ENCODE peak calls at places on chromosomes 6 and 20, in nine cellular contexts. P is IMR-90, I is hepatocyte, N is astrocyte, L is K562, D is mesenchymal stem cell, T is fibroblast of lung, B is endothelial cell of umbilical vein, H is GM23248. R is an unnamed sample.

GRCh38 chr6:34990971-34991560 is 102.0 kb downstream of the ANKS1A start:
- DNase-seq in P (peak), I (no peak), N (peak), L (no peak), D (peak), T (peak), B (no peak), H (peak), R (no peak)

GRCh38 chr6:155154158-155154830 is 109.5 kb upstream of the CLDN20 start:
- DNase-seq in P (peak), I (peak), N (peak), L (peak), D (peak), T (peak), B (peak), H (peak), R (no peak)

GRCh38 chr6:39790772-39791171 is 1.4 kb upstream of the DAAM2 start:
- DNase-seq in P (peak), I (no peak), N (peak), L (no peak), D (peak), T (peak), B (no peak), H (peak), R (no peak)

GRCh38 chr6:123306334-123306733 is 310.3 kb downstream of the CLVS2 start:
- DNase-seq in P (no peak), I (peak), N (no peak), L (peak), D (no peak), T (no peak), B (no peak), H (no peak), R (no peak)

GRCh38 chr6:127206531-127207065 is 60.1 kb upstream of the RNF146 start:
- DNase-seq in P (peak), I (no peak), N (no peak), L (no peak), D (no peak), T (peak), B (peak), H (peak), R (no peak)

GRCh38 chr6:23454090-23454998 is 671.7 kb upstream of the NRSN1 start:
- DNase-seq in P (peak), I (no peak), N (peak), L (no peak), D (peak), T (peak), B (no peak), H (peak), R (no peak)

GRCh38 chr6:148769304-148769968 is 22.6 kb downstream of the UST start:
- DNase-seq in P (no peak), I (no peak), N (no peak), L (no peak), D (no peak), T (no peak), B (no peak), H (no peak), R (no peak)

GRCh38 chr6:31838968-31839367 is 11.4 kb downstream of the HSPA1B start:
- DNase-seq in P (no peak), I (no peak), N (no peak), L (no peak), D (no peak), T (no peak), B (no peak), H (no peak), R (no peak)

GRCh38 chr6:63941747-63942470 is 306.3 kb downstream of the PHF3 start:
- DNase-seq in P (no peak), I (peak), N (no peak), L (no peak), D (no peak), T (no peak), B (no peak), H (no peak), R (no peak)

GRCh38 chr20:57267158-57267821 is 849 bp upstream of the BMP7 start:
- DNase-seq in P (no peak), I (no peak), N (no peak), L (no peak), D (no peak), T (no peak), B (no peak), H (no peak), R (no peak)

GRCh38 chr20:33811763-33812672 is 870 bp downstream of the CHMP4B start:
- DNase-seq in P (peak), I (peak), N (peak), L (peak), D (peak), T (peak), B (peak), H (peak), R (peak)

GRCh38 chr6:154111025-154111424 is 72.0 kb downstream of the OPRM1 start:
- DNase-seq in P (no peak), I (no peak), N (no peak), L (no peak), D (no peak), T (no peak), B (no peak), H (no peak), R (no peak)

GRCh38 chr6:39978240-39978639 is 44.0 kb upstream of the MOCS1 start:
- DNase-seq in P (no peak), I (no peak), N (no peak), L (no peak), D (no peak), T (no peak), B (no peak), H (no peak), R (no peak)

GRCh38 chr6:55497694-55498093 is 81.3 kb downstream of the HMGCLL1 start:
- DNase-seq in P (no peak), I (no peak), N (no peak), L (no peak), D (no peak), T (no peak), B (no peak), H (no peak), R (no peak)

GRCh38 chr20:57030611-57031600 is 235.5 kb downstream of the BMP7 start:
- DNase-seq in P (peak), I (peak), N (peak), L (no peak), D (peak), T (peak), B (no peak), H (peak), R (no peak)

GRCh38 chr6:1070085-1070521 is 241.8 kb upstream of the FOXQ1 start:
- DNase-seq in P (peak), I (peak), N (no peak), L (peak), D (peak), T (no peak), B (no peak), H (no peak), R (no peak)

GRCh38 chr6:16130932-16131387 is 2.1 kb downstream of the MYLIP start:
- DNase-seq in P (peak), I (peak), N (peak), L (peak), D (peak), T (peak), B (peak), H (peak), R (peak)

GRCh38 chr20:36865076-36865860 is 10.7 kb upstream of the TLDC2 start:
- DNase-seq in P (no peak), I (no peak), N (no peak), L (no peak), D (no peak), T (no peak), B (no peak), H (no peak), R (no peak)

GRCh38 chr20:40251284-40251932 is 437.6 kb downstream of the MAFB start:
- DNase-seq in P (peak), I (peak), N (no peak), L (peak), D (no peak), T (no peak), B (peak), H (peak), R (peak)

GRCh38 chr20:32743237-32744112 is at the start of gene COMMD7:
- DNase-seq in P (peak), I (peak), N (no peak), L (peak), D (peak), T (peak), B (peak), H (peak), R (peak)

GRCh38 chr20:53702617-53703016 is 109.0 kb upstream of the ZNF217 start:
- DNase-seq in P (no peak), I (no peak), N (no peak), L (no peak), D (no peak), T (no peak), B (no peak), H (no peak), R (no peak)

GRCh38 chr6:36731622-36732310 is 34.1 kb downstream of the RAB44 start:
- DNase-seq in P (no peak), I (no peak), N (no peak), L (peak), D (no peak), T (no peak), B (no peak), H (no peak), R (no peak)

GRCh38 chr6:28816339-28816908 is 107.4 kb downstream of the TRIM27 start:
- DNase-seq in P (no peak), I (no peak), N (no peak), L (peak), D (no peak), T (no peak), B (no peak), H (no peak), R (no peak)

GRCh38 chr6:123794799-123795198 is 8.9 kb upstream of the NKAIN2 start:
- DNase-seq in P (no peak), I (no peak), N (no peak), L (no peak), D (no peak), T (no peak), B (no peak), H (no peak), R (no peak)

GRCh38 chr20:22819784-22820183 is 215.3 kb upstream of the SSTR4 start:
- DNase-seq in P (no peak), I (no peak), N (no peak), L (no peak), D (no peak), T (no peak), B (no peak), H (no peak), R (no peak)

GRCh38 chr20:43981535-43981934 is 66.9 kb downstream of the TOX2 start:
- DNase-seq in P (no peak), I (no peak), N (no peak), L (no peak), D (no peak), T (no peak), B (no peak), H (no peak), R (no peak)
- H3K4me2 ChIP-seq in P (no peak), I (no peak), N (no peak), L (no peak), D (no peak), T (no peak), B (no peak), H (no peak), R (peak)

DNA sequence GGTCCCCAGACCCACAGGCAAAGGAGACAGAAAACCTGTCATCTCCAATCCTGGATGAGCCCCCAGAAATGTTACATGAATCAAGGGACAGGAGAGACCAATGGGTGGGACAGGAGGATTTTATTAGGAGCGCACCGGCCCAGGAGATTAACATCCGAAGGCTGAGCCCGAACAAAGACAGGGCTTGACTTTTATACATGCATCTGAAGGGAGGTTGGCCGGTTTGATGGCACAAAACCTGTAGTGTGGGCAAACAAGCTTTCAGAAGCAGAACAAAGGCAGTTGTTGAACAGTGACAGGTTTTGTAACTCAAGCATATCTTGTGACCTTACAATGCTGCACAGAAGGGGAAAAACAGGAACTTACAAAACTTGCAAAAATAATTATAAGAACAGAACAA is 83.9 kb upstream of the GPR6 start:
- DNase-seq in P (no peak), I (no peak), N (no peak), L (no peak), D (no peak), T (no peak), B (no peak), H (no peak), R (no peak)
- H3K4me2 ChIP-seq in P (no peak), I (no peak), N (no peak), L (no peak), D (no peak), T (no peak), B (no peak), H (no peak), R (no peak)

GRCh38 chr6:113876654-113877053 is 19.5 kb downstream of the MARCKS start:
- DNase-seq in P (peak), I (no peak), N (no peak), L (peak), D (no peak), T (no peak), B (no peak), H (no peak), R (no peak)
- H3K4me2 ChIP-seq in P (no peak), I (no peak), N (no peak), L (no peak), D (no peak), T (no peak), B (no peak), H (no peak), R (no peak)

DNA sequence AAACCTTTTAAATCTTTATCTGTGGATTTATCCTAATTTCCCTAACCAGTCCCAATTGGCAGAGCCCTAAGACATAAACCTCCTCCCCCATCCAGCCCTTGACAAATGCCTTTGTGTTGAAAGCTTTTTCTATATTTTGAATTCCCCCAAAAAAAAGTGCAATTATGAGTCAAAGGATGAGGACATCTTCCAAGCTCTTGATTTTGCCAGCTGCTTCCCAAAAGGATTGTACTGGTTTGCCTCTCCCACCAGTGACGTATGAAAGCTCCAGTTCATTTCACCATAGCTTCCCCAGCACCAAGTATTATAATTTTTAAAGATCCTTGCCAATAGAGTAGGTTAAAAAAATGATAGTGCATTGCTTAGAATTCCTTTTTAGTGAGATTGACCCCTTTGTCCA is 39.0 kb downstream of the SIRPA start:
- DNase-seq in P (peak), I (no peak), N (peak), L (no peak), D (peak), T (peak), B (no peak), H (peak), R (no peak)
- H3K4me2 ChIP-seq in P (no peak), I (no peak), N (peak), L (no peak), D (no peak), T (peak), B (no peak), H (peak), R (no peak)

GRCh38 chr6:166006593-166007301 is 160.9 kb downstream of the TBXT start:
- DNase-seq in P (peak), I (no peak), N (peak), L (no peak), D (peak), T (peak), B (no peak), H (peak), R (no peak)
- H3K4me2 ChIP-seq in P (peak), I (peak), N (peak), L (no peak), D (peak), T (peak), B (no peak), H (peak), R (no peak)

GRCh38 chr20:63976980-63977391 is 2.5 kb downstream of the SAMD10 start:
- DNase-seq in P (no peak), I (no peak), N (no peak), L (no peak), D (no peak), T (no peak), B (no peak), H (no peak), R (no peak)
- H3K4me2 ChIP-seq in P (no peak), I (no peak), N (no peak), L (no peak), D (no peak), T (no peak), B (no peak), H (no peak), R (no peak)

GRCh38 chr6:26271640-26272090 is 93.3 kb upstream of the BTN3A2 start:
- DNase-seq in P (no peak), I (no peak), N (no peak), L (no peak), D (no peak), T (no peak), B (no peak), H (no peak), R (no peak)
- H3K4me2 ChIP-seq in P (peak), I (peak), N (peak), L (no peak), D (peak), T (peak), B (peak), H (peak), R (peak)

GRCh38 chr20:47703748-47704147 is 81.5 kb downstream of the SULF2 start:
- DNase-seq in P (no peak), I (no peak), N (peak), L (no peak), D (peak), T (peak), B (no peak), H (no peak), R (no peak)

GRCh38 chr20:47705497-47705856 is 79.8 kb downstream of the SULF2 start:
- DNase-seq in P (no peak), I (no peak), N (no peak), L (no peak), D (no peak), T (no peak), B (no peak), H (no peak), R (no peak)

GRCh38 chr20:47706345-47706744 is 78.9 kb downstream of the SULF2 start:
- DNase-seq in P (no peak), I (no peak), N (no peak), L (no peak), D (no peak), T (no peak), B (no peak), H (no peak), R (no peak)

GRCh38 chr20:47701612-47702011 is 83.7 kb downstream of the SULF2 start:
- DNase-seq in P (no peak), I (no peak), N (peak), L (no peak), D (no peak), T (peak), B (no peak), H (peak), R (no peak)

DNA sequence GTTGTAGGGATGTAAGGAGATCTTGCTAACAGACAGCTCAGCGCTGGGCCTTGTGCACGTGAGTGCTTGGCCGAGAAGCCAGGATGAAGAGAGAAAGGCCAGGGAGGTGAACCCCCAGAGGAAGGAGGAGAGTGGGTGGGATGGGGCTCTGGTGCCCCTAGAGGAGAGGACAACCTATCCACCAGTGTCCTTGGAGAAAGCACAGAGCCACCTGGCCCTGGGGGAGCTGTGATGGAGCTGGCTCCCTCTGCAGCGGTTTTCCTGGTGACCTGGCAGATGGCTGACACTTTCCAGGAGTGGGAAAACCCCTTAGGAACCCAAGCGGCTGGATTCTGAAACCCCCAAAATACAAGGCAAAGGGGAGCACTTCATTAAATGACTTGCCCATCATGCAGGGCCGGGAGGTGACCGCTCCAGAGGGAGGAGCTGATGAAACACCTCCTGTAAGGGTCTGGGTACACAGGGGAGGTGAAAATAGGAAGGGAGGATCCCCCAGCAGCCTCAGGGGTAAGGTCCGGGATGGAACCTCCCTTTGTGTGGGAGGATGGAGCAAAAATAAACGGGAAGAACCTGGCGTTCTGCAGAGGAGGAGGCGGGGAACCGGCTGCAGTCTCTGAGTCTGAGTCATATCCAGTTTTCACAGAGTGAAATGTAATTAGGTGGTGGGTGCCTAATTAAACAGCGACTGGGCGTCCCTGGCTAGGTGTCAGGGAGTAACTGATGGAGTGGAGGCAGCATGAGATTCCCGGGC is 80.4 kb downstream of the SULF2 start:
- DNase-seq in P (no peak), I (no peak), N (peak), L (no peak), D (no peak), T (peak), B (no peak), H (no peak), R (no peak)
- H3K4me2 ChIP-seq in P (no peak), I (no peak), N (peak), L (no peak), D (no peak), T (no peak), B (no peak), H (no peak), R (no peak)

R was measured in Karpas-422.